ENCODE peak calls at places on chromosomes 6 and 20, in five cellular contexts. One of them, this sample, is unnamed.
A peak's percentile ranks its signal among the peaks of the same experiment; 100 is the strongest.

GRCh38 chr6:43437700-43438099 is 10.4 kb downstream of the ABCC10 start:
- DNase-seq in neuronal stem cell: no peak
- DNase-seq in NT2/D1: no peak
- DNase-seq in H9: no peak
- DNase-seq in PC-3: no peak
- DNase-seq in this sample: no peak

GRCh38 chr6:89859744-89860143 is 30.1 kb downstream of the CASP8AP2 start:
- DNase-seq in H9: no peak
- DNase-seq in neuronal stem cell: no peak
- DNase-seq in PC-3: no peak
- DNase-seq in NT2/D1: no peak
- DNase-seq in this sample: no peak

GRCh38 chr20:51923611-51924010 is 121.3 kb upstream of the SALL4 start:
- DNase-seq in PC-3: peak; percentile 33
- DNase-seq in H9: no peak
- DNase-seq in NT2/D1: no peak
- DNase-seq in neuronal stem cell: no peak
- DNase-seq in this sample: no peak

GRCh38 chr20:24534282-24534681 is 64.9 kb downstream of the SYNDIG1 start:
- DNase-seq in NT2/D1: no peak
- DNase-seq in PC-3: no peak
- DNase-seq in neuronal stem cell: no peak
- DNase-seq in H9: no peak
- DNase-seq in this sample: no peak

GRCh38 chr6:130760006-130760405 is 67.2 kb upstream of the SMLR1 start:
- DNase-seq in PC-3: peak; percentile 66
- DNase-seq in neuronal stem cell: peak; percentile 20
- DNase-seq in NT2/D1: peak; percentile 18
- DNase-seq in H9: peak; percentile 62
- DNase-seq in this sample: no peak

GRCh38 chr20:20003088-20003954 is 13.8 kb upstream of the NAA20 start:
- DNase-seq in NT2/D1: no peak
- DNase-seq in neuronal stem cell: no peak
- DNase-seq in PC-3: no peak
- DNase-seq in H9: no peak
- DNase-seq in this sample: no peak

GRCh38 chr20:54100563-54100962 is 30.2 kb upstream of the BCAS1 start:
- DNase-seq in neuronal stem cell: no peak
- DNase-seq in H9: no peak
- DNase-seq in PC-3: no peak
- DNase-seq in NT2/D1: no peak
- DNase-seq in this sample: no peak

GRCh38 chr20:34954905-34955231 is 738 bp downstream of the GSS start:
- DNase-seq in PC-3: peak; percentile 38
- DNase-seq in H9: no peak
- DNase-seq in neuronal stem cell: no peak
- DNase-seq in NT2/D1: no peak
- DNase-seq in this sample: no peak

GRCh38 chr6:170523256-170524187 is 29.6 kb downstream of the PSMB1 start:
- DNase-seq in neuronal stem cell: no peak
- DNase-seq in NT2/D1: no peak
- DNase-seq in PC-3: no peak
- DNase-seq in H9: no peak
- DNase-seq in this sample: no peak

GRCh38 chr6:130293800-130294199 is 71.0 kb upstream of the SAMD3 start:
- DNase-seq in PC-3: peak; percentile 70
- DNase-seq in H9: peak; percentile 72
- DNase-seq in NT2/D1: peak; percentile 44
- DNase-seq in neuronal stem cell: peak; percentile 31
- DNase-seq in this sample: no peak

GRCh38 chr6:106181664-106182418 is 95.7 kb downstream of the PRDM1 start:
- DNase-seq in H9: no peak
- DNase-seq in NT2/D1: no peak
- DNase-seq in neuronal stem cell: no peak
- DNase-seq in PC-3: peak; percentile 81
- DNase-seq in this sample: no peak

GRCh38 chr6:20370801-20371200 is 30.9 kb upstream of the E2F3 start:
- DNase-seq in neuronal stem cell: no peak
- DNase-seq in PC-3: no peak
- DNase-seq in H9: no peak
- DNase-seq in NT2/D1: no peak
- DNase-seq in this sample: no peak

GRCh38 chr20:53581444-53582311 is 12.0 kb downstream of the ZNF217 start:
- DNase-seq in NT2/D1: no peak
- DNase-seq in H9: no peak
- DNase-seq in neuronal stem cell: no peak
- DNase-seq in PC-3: peak; percentile 57
- DNase-seq in this sample: no peak

GRCh38 chr6:133244502-133244901 is 3.3 kb downstream of the EYA4 start:
- DNase-seq in PC-3: no peak
- DNase-seq in H9: no peak
- DNase-seq in neuronal stem cell: no peak
- DNase-seq in NT2/D1: no peak
- DNase-seq in this sample: no peak

GRCh38 chr6:43187821-43188220 is 5.8 kb downstream of the CUL9 start:
- DNase-seq in NT2/D1: no peak
- DNase-seq in neuronal stem cell: no peak
- DNase-seq in PC-3: no peak
- DNase-seq in H9: no peak
- DNase-seq in this sample: no peak

GRCh38 chr6:155495011-155495768 is 39.6 kb upstream of the NOX3 start:
- DNase-seq in NT2/D1: no peak
- DNase-seq in neuronal stem cell: peak; percentile 45
- DNase-seq in H9: peak; percentile 69
- DNase-seq in PC-3: peak; percentile 6
- DNase-seq in this sample: peak; percentile 82

GRCh38 chr6:31615748-31616147 is 714 bp downstream of the AIF1 start:
- DNase-seq in H9: no peak
- DNase-seq in PC-3: no peak
- DNase-seq in neuronal stem cell: no peak
- DNase-seq in NT2/D1: no peak
- DNase-seq in this sample: no peak

GRCh38 chr6:34813028-34813742 is 21.3 kb downstream of the BLTP3A start:
- DNase-seq in NT2/D1: no peak
- DNase-seq in H9: no peak
- DNase-seq in neuronal stem cell: no peak
- DNase-seq in PC-3: no peak
- DNase-seq in this sample: no peak

GRCh38 chr6:114342826-114343781 is at the start of gene HS3ST5:
- DNase-seq in NT2/D1: peak; percentile 63
- DNase-seq in neuronal stem cell: peak; percentile 70
- DNase-seq in H9: peak; percentile 88
- DNase-seq in PC-3: peak; percentile 74
- DNase-seq in this sample: peak; percentile 76

GRCh38 chr6:32082951-32083350 is 26.2 kb downstream of the TNXB start:
- DNase-seq in PC-3: peak; percentile 96
- DNase-seq in neuronal stem cell: no peak
- DNase-seq in H9: no peak
- DNase-seq in NT2/D1: no peak
- DNase-seq in this sample: no peak

GRCh38 chr6:63389191-63389844 is 69.5 kb upstream of the LGSN start:
- DNase-seq in PC-3: no peak
- DNase-seq in NT2/D1: no peak
- DNase-seq in neuronal stem cell: no peak
- DNase-seq in H9: no peak
- DNase-seq in this sample: no peak

GRCh38 chr6:108944058-108944457 is 95.8 kb downstream of the ARMC2 start:
- DNase-seq in PC-3: no peak
- DNase-seq in NT2/D1: no peak
- DNase-seq in H9: no peak
- DNase-seq in neuronal stem cell: no peak
- DNase-seq in this sample: no peak

GRCh38 chr6:33173228-33174180 is 18.8 kb downstream of the COL11A2 start:
- DNase-seq in H9: no peak
- DNase-seq in neuronal stem cell: no peak
- DNase-seq in NT2/D1: no peak
- DNase-seq in PC-3: no peak
- DNase-seq in this sample: no peak

GRCh38 chr6:89582669-89583325 is 55.8 kb downstream of the LYRM2 start:
- DNase-seq in NT2/D1: no peak
- DNase-seq in PC-3: no peak
- DNase-seq in H9: no peak
- DNase-seq in neuronal stem cell: no peak
- DNase-seq in this sample: no peak

GRCh38 chr6:150929403-150929802 is 63.9 kb downstream of the MTHFD1L start:
- DNase-seq in neuronal stem cell: no peak
- DNase-seq in PC-3: no peak
- DNase-seq in NT2/D1: no peak
- DNase-seq in H9: no peak
- DNase-seq in this sample: no peak

GRCh38 chr6:26311012-26311384 is 54.0 kb upstream of the BTN3A2 start:
- DNase-seq in PC-3: peak; percentile 59
- DNase-seq in NT2/D1: no peak
- DNase-seq in H9: no peak
- DNase-seq in neuronal stem cell: no peak
- DNase-seq in this sample: no peak

GRCh38 chr6:2669067-2669710 is 81.5 kb downstream of the MYLK4 start:
- DNase-seq in neuronal stem cell: no peak
- DNase-seq in NT2/D1: no peak
- DNase-seq in H9: no peak
- DNase-seq in PC-3: no peak
- DNase-seq in this sample: no peak

GRCh38 chr6:2663123-2663522 is 87.6 kb downstream of the MYLK4 start:
- DNase-seq in neuronal stem cell: no peak
- DNase-seq in H9: no peak
- DNase-seq in NT2/D1: no peak
- DNase-seq in PC-3: no peak
- DNase-seq in this sample: peak; percentile 6

GRCh38 chr6:2665169-2666070 is 85.3 kb downstream of the MYLK4 start:
- DNase-seq in NT2/D1: no peak
- DNase-seq in H9: no peak
- DNase-seq in PC-3: no peak
- DNase-seq in neuronal stem cell: no peak
- DNase-seq in this sample: no peak

GRCh38 chr6:2667617-2668016 is 83.1 kb downstream of the MYLK4 start:
- DNase-seq in NT2/D1: no peak
- DNase-seq in H9: no peak
- DNase-seq in neuronal stem cell: no peak
- DNase-seq in PC-3: no peak
- DNase-seq in this sample: no peak

GRCh38 chr6:2666906-2667575 is 83.7 kb downstream of the MYLK4 start:
- DNase-seq in NT2/D1: no peak
- DNase-seq in PC-3: no peak
- DNase-seq in neuronal stem cell: no peak
- DNase-seq in H9: no peak
- DNase-seq in this sample: no peak
- H3K9me3 ChIP-seq in NT2/D1: peaks cover 16% of the 10 kb centered on the region
- H3K9me3 ChIP-seq in PC-3: no peaks in the 10 kb centered on the region
- H3K9me3 ChIP-seq in neuronal stem cell: no peaks in the 10 kb centered on the region
- H3K9me3 ChIP-seq in H9: no peaks in the 10 kb centered on the region
- H3K9me3 ChIP-seq in this sample: no peaks in the 10 kb centered on the region

DNA sequence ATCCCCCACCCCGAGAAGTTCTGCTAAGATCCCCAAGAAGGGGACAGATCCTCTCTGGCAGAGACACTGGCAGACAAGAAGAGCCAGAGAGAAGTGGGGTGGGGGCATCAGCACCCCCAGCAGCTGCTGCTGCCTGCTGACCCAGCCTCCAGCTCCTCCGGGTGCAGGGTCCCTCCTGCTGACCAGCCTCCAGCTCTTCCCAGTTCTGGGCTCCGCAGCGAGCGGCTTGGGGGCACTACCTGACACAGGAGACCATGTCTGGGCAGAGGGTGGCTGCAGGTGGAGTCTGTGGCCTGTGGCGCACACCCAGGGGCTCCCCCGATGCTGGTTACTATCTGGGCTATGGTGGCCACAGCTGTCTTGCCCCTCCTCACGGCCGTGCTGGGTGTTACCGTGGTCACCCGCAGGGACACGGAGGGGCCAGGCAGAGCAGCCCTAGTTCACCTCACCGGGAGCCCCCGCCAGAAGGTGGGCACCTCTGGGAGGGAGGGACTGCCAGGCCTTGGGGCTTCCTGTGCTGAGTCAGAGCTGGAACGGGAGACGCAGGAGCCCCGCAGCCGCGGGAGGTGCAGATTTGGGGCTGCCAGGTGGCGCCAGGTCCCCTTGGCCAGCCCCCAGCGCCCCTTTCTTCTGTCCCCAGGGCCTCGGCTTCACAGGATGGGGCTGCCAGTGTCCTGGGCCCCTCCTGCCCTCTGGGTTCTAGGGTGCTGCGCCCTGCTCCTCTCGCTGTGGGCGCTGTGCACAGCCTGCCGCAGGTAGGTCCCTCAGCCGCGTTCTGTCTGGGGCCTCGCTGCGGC is 627 bp downstream of the LIME1 start:
- DNase-seq in NT2/D1: no peak
- DNase-seq in H9: peak; percentile 57
- DNase-seq in neuronal stem cell: no peak
- DNase-seq in PC-3: no peak
- DNase-seq in this sample: peak; percentile 78
- H3K9ac ChIP-seq in NT2/D1: no peak overlapping the region
- H3K9ac ChIP-seq in H9: no peak overlapping the region
- H3K9ac ChIP-seq in neuronal stem cell: peak overlapping the region; percentile 94
- H3K9ac ChIP-seq in PC-3: no peak overlapping the region
- H3K9ac ChIP-seq in this sample: peak overlapping the region; percentile 46

DNA sequence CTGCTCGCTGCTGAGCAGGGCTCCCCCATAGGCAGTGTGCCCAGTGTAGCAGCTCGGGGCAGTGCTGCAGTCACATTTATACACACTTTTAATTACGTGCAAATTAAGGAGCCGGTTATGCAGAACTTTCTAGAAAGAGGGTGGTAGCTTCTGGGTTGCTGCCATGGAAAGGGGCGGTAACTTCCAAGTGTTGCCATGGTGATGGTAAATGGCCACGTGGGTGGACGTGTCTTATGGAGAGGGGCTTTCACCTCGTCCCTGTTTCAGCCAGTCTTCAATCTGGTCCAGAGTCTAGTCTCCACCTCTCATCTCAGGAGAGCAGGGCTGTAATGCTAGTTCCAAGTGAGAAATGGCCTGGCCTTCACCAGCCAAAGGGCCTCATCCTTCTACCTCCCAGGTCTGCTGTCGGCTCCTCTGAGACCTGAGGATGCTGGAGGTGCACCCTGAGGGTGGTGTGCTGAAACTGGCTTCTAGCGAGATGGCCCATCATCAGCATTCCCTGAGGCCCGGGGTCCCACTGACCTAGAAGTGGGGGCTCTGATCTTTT is 180.5 kb upstream of the PMEPA1 start:
- DNase-seq in H9: no peak
- DNase-seq in NT2/D1: no peak
- DNase-seq in neuronal stem cell: no peak
- DNase-seq in PC-3: no peak
- DNase-seq in this sample: no peak
- H3K9me3 ChIP-seq in H9: no peaks in the 10 kb centered on the region
- H3K9me3 ChIP-seq in NT2/D1: peaks cover 6% of the 10 kb centered on the region
- H3K9me3 ChIP-seq in neuronal stem cell: no peaks in the 10 kb centered on the region
- H3K9me3 ChIP-seq in PC-3: no peaks in the 10 kb centered on the region
- H3K9me3 ChIP-seq in this sample: no peaks in the 10 kb centered on the region

GRCh38 chr6:52416629-52417151 is 3.5 kb upstream of the EFHC1 start:
- DNase-seq in PC-3: peak; percentile 90
- DNase-seq in NT2/D1: no peak
- DNase-seq in H9: no peak
- DNase-seq in neuronal stem cell: peak; percentile 69
- DNase-seq in this sample: no peak

GRCh38 chr6:52419809-52420667 is at the start of gene EFHC1:
- DNase-seq in neuronal stem cell: peak; percentile 97
- DNase-seq in PC-3: peak; percentile 99
- DNase-seq in NT2/D1: peak; percentile 89
- DNase-seq in H9: peak; percentile 98
- DNase-seq in this sample: peak; percentile 99

GRCh38 chr6:52420668-52421358 is 671 bp downstream of the EFHC1 start:
- DNase-seq in neuronal stem cell: peak; percentile 32
- DNase-seq in NT2/D1: no peak
- DNase-seq in H9: peak; percentile 64
- DNase-seq in PC-3: peak; percentile 66
- DNase-seq in this sample: no peak

GRCh38 chr6:52417675-52418111 is 2.4 kb upstream of the EFHC1 start:
- DNase-seq in neuronal stem cell: no peak
- DNase-seq in H9: no peak
- DNase-seq in NT2/D1: no peak
- DNase-seq in PC-3: peak; percentile 60
- DNase-seq in this sample: no peak

GRCh38 chr6:52418606-52419005 is 1.5 kb upstream of the EFHC1 start:
- DNase-seq in PC-3: no peak
- DNase-seq in H9: no peak
- DNase-seq in NT2/D1: no peak
- DNase-seq in neuronal stem cell: no peak
- DNase-seq in this sample: no peak
- H3K9ac ChIP-seq in PC-3: no peak overlapping the region
- H3K9ac ChIP-seq in H9: no peak overlapping the region
- H3K9ac ChIP-seq in NT2/D1: no peak overlapping the region
- H3K9ac ChIP-seq in neuronal stem cell: no peak overlapping the region
- H3K9ac ChIP-seq in this sample: no peak overlapping the region